ENCODE peak calls at places on chromosomes 7 and 10, in nine cellular contexts. A is dorsolateral prefrontal cortex; G is epithelial cell of proximal tubule; R is CD8-positive, alpha-beta T cell; C is NCI-H1092; O is nephron progenitor cell; U is Peyer's patch; D is glomerular endothelial cell; P is AG08395. T is an unnamed sample.

GRCh38 chr7:142853739-142854504 is 954 bp upstream of the EPHB6 start:
- DNase-seq in A (no peak), P (peak; percentile 73), G (no peak), C (peak; percentile 41), U (peak; percentile 70), O (peak; percentile 72), R (peak; percentile 64), D (peak; percentile 33), T (peak; percentile 63)

GRCh38 chr10:78507761-78508160 is 474.1 kb downstream of the RPS24 start:
- DNase-seq in G (no peak), P (no peak), A (no peak), R (no peak), O (no peak), D (no peak), C (no peak), U (no peak), T (no peak)

GRCh38 chr7:155974186-155974897 is 162.1 kb upstream of the SHH start:
- DNase-seq in O (no peak), P (no peak), G (no peak), R (no peak), D (no peak), A (no peak), C (no peak), U (peak; percentile 38), T (no peak)

GRCh38 chr10:121702351-121703320 is 104.4 kb upstream of the FGFR2 start:
- DNase-seq in C (no peak), R (no peak), A (no peak), O (no peak), G (no peak), U (no peak), D (no peak), P (peak; percentile 56), T (no peak)

GRCh38 chr10:112374724-112375541 is 1.0 kb downstream of the ACSL5 start:
- DNase-seq in D (no peak), R (peak; percentile 26), A (no peak), G (no peak), C (no peak), P (peak; percentile 25), U (no peak), O (peak; percentile 21), T (no peak)

GRCh38 chr10:68826764-68827591 is at the start of gene STOX1:
- DNase-seq in D (no peak), O (peak; percentile 83), R (peak; percentile 42), U (peak; percentile 81), G (no peak), A (no peak), P (peak; percentile 65), C (peak; percentile 63), T (peak; percentile 65)

GRCh38 chr7:82325416-82325815 is 118.2 kb downstream of the CACNA2D1 start:
- DNase-seq in A (no peak), G (no peak), R (no peak), D (no peak), C (no peak), O (no peak), U (no peak), P (no peak), T (no peak)

GRCh38 chr7:116138202-116138801 is 72.0 kb upstream of the TES start:
- DNase-seq in P (peak; percentile 71), A (no peak), O (peak; percentile 17), C (peak; percentile 8), G (peak; percentile 29), D (peak; percentile 48), R (no peak), U (no peak), T (peak; percentile 66)

GRCh38 chr7:157480651-157481050 is 143.8 kb downstream of the DNAJB6 start:
- DNase-seq in D (no peak), O (no peak), R (no peak), C (no peak), G (no peak), U (peak; percentile 15), A (no peak), P (no peak), T (no peak)

GRCh38 chr10:34526758-34527730 is 288.1 kb downstream of the PARD3 start:
- DNase-seq in D (peak; percentile 83), A (no peak), C (no peak), P (peak; percentile 82), U (no peak), O (no peak), G (peak; percentile 92), R (no peak), T (no peak)

GRCh38 chr10:48604408-48605263 is at the start of gene ARHGAP22:
- DNase-seq in D (no peak), C (no peak), R (no peak), G (no peak), A (peak; percentile 59), P (peak; percentile 87), U (peak; percentile 61), O (peak; percentile 64), T (no peak)

GRCh38 chr10:74419491-74420466 is 268.8 kb downstream of the ADK start:
- DNase-seq in O (no peak), G (no peak), R (peak; percentile 36), A (no peak), D (no peak), C (peak; percentile 1), U (no peak), P (peak; percentile 23), T (no peak)

GRCh38 chr10:48600645-48601505 is 4.0 kb downstream of the ARHGAP22 start:
- DNase-seq in A (no peak), R (no peak), U (no peak), P (no peak), G (no peak), C (no peak), O (no peak), D (no peak), T (no peak)

GRCh38 chr7:142835487-142835886 is 19.4 kb upstream of the EPHB6 start:
- DNase-seq in D (no peak), P (no peak), R (no peak), O (no peak), C (no peak), A (no peak), G (no peak), U (no peak), T (peak; percentile 18)

GRCh38 chr7:136251826-136252225 is 274.7 kb upstream of the MTPN start:
- DNase-seq in D (no peak), O (no peak), U (no peak), G (no peak), A (no peak), C (no peak), P (peak; percentile 4), R (no peak), T (no peak)

GRCh38 chr7:108002726-108003590 is at the start of gene LAMB1:
- DNase-seq in P (peak; percentile 86), G (no peak), U (peak; percentile 75), A (no peak), R (no peak), O (peak; percentile 86), C (no peak), D (no peak), T (peak; percentile 70)

GRCh38 chr7:102271158-102271798 is 15.4 kb upstream of the SH2B2 start:
- DNase-seq in P (no peak), R (no peak), A (no peak), C (no peak), O (no peak), D (no peak), G (no peak), U (no peak), T (no peak)

GRCh38 chr7:76189276-76189675 is 12.4 kb upstream of the SRRM3 start:
- DNase-seq in C (no peak), P (no peak), D (no peak), R (no peak), O (no peak), G (no peak), A (no peak), U (no peak), T (no peak)

GRCh38 chr10:101612086-101612485 is 24.0 kb downstream of the DPCD start:
- DNase-seq in D (no peak), A (no peak), C (no peak), O (no peak), P (no peak), R (no peak), U (no peak), G (no peak), T (no peak)

GRCh38 chr10:30827531-30828120 is 198.1 kb upstream of the LYZL2 start:
- DNase-seq in C (peak; percentile 55), D (no peak), P (peak; percentile 30), G (no peak), U (no peak), R (no peak), A (no peak), O (no peak), T (no peak)

GRCh38 chr7:45347804-45348203 is 190.2 kb downstream of the RAMP3 start:
- DNase-seq in P (peak; percentile 81), D (no peak), C (no peak), G (no peak), U (no peak), A (no peak), O (no peak), R (no peak), T (peak; percentile 20)

GRCh38 chr10:52566471-52567246 is 205.9 kb downstream of the MBL2 start:
- DNase-seq in G (no peak), U (no peak), P (peak; percentile 47), R (no peak), C (no peak), A (no peak), O (no peak), D (peak; percentile 45), T (no peak)

GRCh38 chr7:139583826-139584553 is 60.5 kb downstream of the CLEC2L start:
- DNase-seq in C (no peak), P (no peak), R (no peak), U (no peak), O (no peak), G (no peak), D (no peak), A (no peak), T (no peak)

GRCh38 chr10:18501198-18501597 is 150.2 kb downstream of the NSUN6 start:
- DNase-seq in A (no peak), P (peak; percentile 18), D (no peak), G (no peak), C (no peak), R (no peak), U (no peak), O (no peak), T (no peak)

GRCh38 chr7:104929921-104930320 is 84.1 kb upstream of the KMT2E start:
- DNase-seq in C (no peak), R (no peak), O (no peak), P (no peak), G (no peak), U (no peak), A (no peak), D (no peak), T (no peak)

GRCh38 chr7:131642429-131642828 is 86.0 kb upstream of the PODXL start:
- DNase-seq in C (no peak), A (no peak), O (no peak), D (no peak), P (peak; percentile 74), R (no peak), G (no peak), U (no peak), T (no peak)

GRCh38 chr7:55086413-55087201 is 67.8 kb downstream of the EGFR start:
- DNase-seq in R (no peak), A (no peak), D (no peak), C (no peak), P (peak; percentile 83), G (peak; percentile 76), O (no peak), U (no peak), T (peak; percentile 81)

GRCh38 chr10:122034149-122034756 is 45.3 kb downstream of the TACC2 start:
- DNase-seq in O (no peak), R (no peak), D (no peak), P (peak; percentile 57), U (no peak), C (no peak), G (peak; percentile 62), A (no peak), T (no peak)

GRCh38 chr10:49488056-49488455 is 50.9 kb downstream of the ERCC6 start:
- DNase-seq in R (no peak), U (no peak), G (no peak), O (peak; percentile 85), C (peak; percentile 43), A (no peak), D (no peak), P (no peak), T (no peak)

GRCh38 chr10:129811208-129811607 is 152.9 kb downstream of the EBF3 start:
- DNase-seq in P (no peak), U (no peak), C (no peak), A (no peak), D (no peak), R (no peak), O (no peak), G (no peak), T (no peak)

T was measured in DMS79 treated with DMSO at 0.1 percent for 48 hours.